ENCODE peak calls at places on chromosomes 16 and 17, in four cellular contexts. Z is NT2/D1, C is GM12878, Y is H1. I is an unnamed sample.

GRCh38 chr17:62703776-62704380 is 76.4 kb downstream of the MRC2 start:
- DNase-seq in C (no peak), Z (peak; percentile 40), Y (peak; percentile 93), I (peak; percentile 88)

GRCh38 chr17:17749921-17750320 is 68.7 kb downstream of the RAI1 start:
- DNase-seq in Z (peak; percentile 62), Y (peak; percentile 81), C (peak; percentile 51), I (peak; percentile 68)

GRCh38 chr17:63774982-63775290 is 966 bp downstream of the DDX42 start:
- DNase-seq in Y (no peak), C (no peak), Z (no peak), I (no peak)

GRCh38 chr16:86740817-86741799 is 162.8 kb downstream of the FOXL1 start:
- DNase-seq in Z (no peak), Y (no peak), C (no peak), I (peak; percentile 65)

GRCh38 chr17:44672479-44673093 is 16.3 kb downstream of the MEIOC start:
- DNase-seq in Z (no peak), C (no peak), Y (no peak), I (no peak)

GRCh38 chr17:40056379-40057005 is 2.3 kb upstream of the MED24 start:
- DNase-seq in C (no peak), Y (no peak), Z (no peak), I (no peak)

GRCh38 chr17:82642022-82642421 is 6.2 kb downstream of the WDR45B start:
- DNase-seq in Y (no peak), C (no peak), Z (no peak), I (no peak)

GRCh38 chr17:32723310-32723955 is 153.5 kb downstream of the MYO1D start:
- DNase-seq in Y (no peak), Z (no peak), C (no peak), I (no peak)

GRCh38 chr17:50681260-50682200 is 26.2 kb downstream of the ANKRD40 start:
- DNase-seq in C (no peak), Y (no peak), Z (no peak), I (peak; percentile 78)

DNA sequence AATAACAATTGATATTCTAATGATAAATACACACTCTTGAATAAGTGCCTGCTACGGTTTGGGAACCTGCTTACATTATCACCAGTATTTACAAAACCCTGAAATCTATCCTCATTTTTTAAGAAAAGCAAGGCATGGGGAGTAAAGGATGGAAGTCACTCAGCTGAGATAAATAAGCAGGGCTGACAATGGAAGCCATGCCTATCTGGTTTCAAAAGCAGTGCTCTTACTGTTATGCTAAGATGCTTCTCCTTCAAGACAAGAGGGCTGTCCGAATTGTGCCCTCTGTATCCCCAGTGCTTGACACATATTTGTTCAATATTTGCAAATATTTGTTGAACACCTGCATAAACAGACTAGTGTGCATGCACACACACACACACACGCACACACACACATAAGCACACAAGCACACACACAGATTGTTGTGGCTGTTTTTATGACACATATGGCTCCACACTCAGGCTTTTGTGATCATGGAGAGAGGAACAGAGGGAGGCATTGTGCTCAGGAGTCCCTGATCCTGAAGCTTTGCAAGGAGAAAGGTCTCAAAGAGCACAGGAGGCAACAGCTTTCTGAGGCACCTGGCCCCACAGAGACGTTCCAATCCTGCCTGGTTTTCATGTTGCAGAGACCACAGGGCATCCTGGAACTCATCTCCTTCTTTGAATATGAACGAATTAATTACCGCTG is 401.5 kb upstream of the CDH11 start:
- DNase-seq in Z (no peak), C (no peak), Y (no peak), I (no peak)
- TF ChIP-seq SUZ12 in Z (no peak), C (no peak), Y (no peak), I (no peak)

DNA sequence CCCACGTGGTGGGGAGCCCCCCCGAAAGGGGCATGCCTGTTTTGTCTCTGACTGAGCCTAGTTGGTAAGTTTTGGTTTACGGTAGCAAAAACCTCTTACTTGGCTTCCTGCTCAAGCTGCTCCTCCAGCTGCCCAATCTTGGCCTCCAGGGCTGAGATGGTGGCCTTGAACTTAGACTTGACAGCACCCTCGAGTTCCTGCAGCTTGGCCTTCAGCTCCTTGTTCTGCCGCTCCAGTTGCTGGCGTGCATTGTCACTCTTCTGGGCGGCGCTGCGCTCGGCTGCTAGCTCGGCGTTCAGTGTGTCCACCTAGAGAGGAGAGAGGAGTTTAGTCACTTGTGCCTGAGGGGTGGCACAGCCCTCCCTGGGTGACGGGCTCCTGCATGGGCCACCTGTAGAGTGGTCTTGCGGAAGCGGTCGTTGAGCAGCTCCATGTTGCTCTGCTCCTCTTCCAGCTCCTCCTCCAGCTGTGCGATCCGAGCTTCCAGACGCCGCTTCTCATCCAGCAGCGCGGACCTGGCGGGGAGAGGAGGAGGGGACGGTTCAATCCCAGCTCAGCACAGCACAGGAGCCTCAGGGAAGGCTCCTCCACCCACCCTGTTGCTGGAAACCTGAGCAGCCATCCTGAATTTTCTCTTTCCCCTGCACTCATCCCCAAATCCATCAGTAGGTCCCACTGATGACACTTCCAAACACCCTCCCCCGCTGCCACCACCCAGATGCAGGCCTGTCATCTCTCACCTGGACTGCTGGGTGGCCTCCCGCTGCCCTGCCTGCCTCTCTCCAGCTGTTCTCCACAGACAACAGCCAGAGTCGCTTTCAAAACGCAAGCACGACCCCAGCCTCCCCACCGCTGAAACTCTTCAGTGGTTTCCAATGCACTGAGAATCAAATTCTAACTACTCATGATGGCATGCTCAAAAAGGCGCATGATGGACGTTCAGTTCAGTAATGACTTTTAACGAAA is 44.6 kb downstream of the NDEL1 start:
- DNase-seq in C (no peak), Y (no peak), Z (no peak), I (no peak)
- TF ChIP-seq SUZ12 in C (no peak), Y (no peak), Z (no peak), I (no peak)

GRCh38 chr16:4663756-4664465 is 29.5 kb upstream of the NUDT16L1 start:
- DNase-seq in Z (no peak), Y (no peak), C (no peak), I (no peak)
- TF ChIP-seq SUZ12 in Z (no peak), Y (no peak), C (no peak), I (no peak)

GRCh38 chr17:76922967-76923366 is 54.8 kb downstream of the MGAT5B start:
- DNase-seq in Z (no peak), Y (no peak), C (no peak), I (no peak)

GRCh38 chr17:76926237-76926866 is 58.1 kb downstream of the MGAT5B start:
- DNase-seq in Y (no peak), Z (no peak), C (no peak), I (no peak)

GRCh38 chr17:76923491-76923890 is 55.3 kb downstream of the MGAT5B start:
- DNase-seq in Z (no peak), C (no peak), Y (no peak), I (no peak)

GRCh38 chr17:76925333-76925935 is 57.2 kb downstream of the MGAT5B start:
- DNase-seq in Y (no peak), Z (no peak), C (no peak), I (no peak)

GRCh38 chr17:76924345-76925332 is 56.4 kb downstream of the MGAT5B start:
- DNase-seq in Y (no peak), Z (no peak), C (no peak), I (no peak)
- TF ChIP-seq SUZ12 in Y (no peak), Z (no peak), C (no peak), I (no peak)

GRCh38 chr16:52077656-52078055 is 469.3 kb downstream of the TOX3 start:
- DNase-seq in Y (no peak), Z (no peak), C (no peak), I (no peak)
- TF ChIP-seq SUZ12 in Y (no peak), Z (no peak), C (no peak), I (no peak)